ENCODE peak calls at places on chromosomes 16 and 17, in five cellular contexts. One of them, this sample, is unnamed.
A peak's percentile ranks its signal among the peaks of the same experiment; 100 is the strongest.

GRCh38 chr16:53672461-53672860 is 31.2 kb downstream of the RPGRIP1L start:
- DNase-seq in WTC11: no peak
- DNase-seq in K562: no peak
- DNase-seq in A549: no peak
- DNase-seq in endothelial cell of umbilical vein: no peak
- DNase-seq in this sample: no peak

GRCh38 chr17:9291912-9292562 is 270.7 kb downstream of the NTN1 start:
- DNase-seq in endothelial cell of umbilical vein: peak; percentile 41
- DNase-seq in A549: peak; percentile 28
- DNase-seq in K562: peak; percentile 20
- DNase-seq in WTC11: peak; percentile 49
- DNase-seq in this sample: peak; percentile 35

GRCh38 chr16:23832882-23833281 is 2.9 kb upstream of the PRKCB start:
- DNase-seq in K562: no peak
- DNase-seq in A549: no peak
- DNase-seq in WTC11: no peak
- DNase-seq in endothelial cell of umbilical vein: no peak
- DNase-seq in this sample: no peak

GRCh38 chr17:44004761-44005526 is 522 bp downstream of the NAGS start:
- DNase-seq in WTC11: peak; percentile 44
- DNase-seq in A549: no peak
- DNase-seq in endothelial cell of umbilical vein: no peak
- DNase-seq in K562: no peak
- DNase-seq in this sample: no peak

GRCh38 chr16:28473714-28474265 is 1.7 kb upstream of the NPIPB7 start:
- DNase-seq in K562: no peak
- DNase-seq in WTC11: no peak
- DNase-seq in endothelial cell of umbilical vein: no peak
- DNase-seq in A549: no peak
- DNase-seq in this sample: no peak

GRCh38 chr17:44767493-44767892 is 8.7 kb downstream of the ADAM11 start:
- DNase-seq in WTC11: no peak
- DNase-seq in A549: no peak
- DNase-seq in K562: no peak
- DNase-seq in endothelial cell of umbilical vein: no peak
- DNase-seq in this sample: peak; percentile 86

GRCh38 chr17:30234954-30235353 is 543 bp downstream of the SLC6A4 start:
- DNase-seq in K562: no peak
- DNase-seq in A549: no peak
- DNase-seq in WTC11: no peak
- DNase-seq in endothelial cell of umbilical vein: no peak
- DNase-seq in this sample: no peak

GRCh38 chr17:30316736-30317135 is 17.1 kb downstream of the TMIGD1 start:
- DNase-seq in endothelial cell of umbilical vein: no peak
- DNase-seq in WTC11: no peak
- DNase-seq in A549: no peak
- DNase-seq in K562: no peak
- DNase-seq in this sample: peak; percentile 60

GRCh38 chr17:81607431-81607830 is 29.5 kb downstream of the NPLOC4 start:
- DNase-seq in endothelial cell of umbilical vein: no peak
- DNase-seq in WTC11: no peak
- DNase-seq in K562: no peak
- DNase-seq in A549: no peak
- DNase-seq in this sample: no peak

GRCh38 chr16:62638964-62639861 is 603.0 kb upstream of the CDH8 start:
- DNase-seq in WTC11: no peak
- DNase-seq in A549: no peak
- DNase-seq in endothelial cell of umbilical vein: no peak
- DNase-seq in K562: no peak
- DNase-seq in this sample: no peak

GRCh38 chr17:8289103-8289397 is 580 bp downstream of the RANGRF start:
- DNase-seq in WTC11: peak; percentile 82
- DNase-seq in K562: no peak
- DNase-seq in endothelial cell of umbilical vein: no peak
- DNase-seq in A549: no peak
- DNase-seq in this sample: no peak

GRCh38 chr16:47568355-47568754 is 107.2 kb downstream of the PHKB start:
- DNase-seq in endothelial cell of umbilical vein: no peak
- DNase-seq in WTC11: no peak
- DNase-seq in K562: no peak
- DNase-seq in A549: no peak
- DNase-seq in this sample: no peak

GRCh38 chr17:10216213-10216982 is 18.0 kb upstream of the GAS7 start:
- DNase-seq in endothelial cell of umbilical vein: no peak
- DNase-seq in A549: no peak
- DNase-seq in WTC11: peak; percentile 41
- DNase-seq in K562: no peak
- DNase-seq in this sample: no peak

GRCh38 chr16:81996664-81997529 is 14.4 kb downstream of the SDR42E1 start:
- DNase-seq in K562: peak; percentile 41
- DNase-seq in endothelial cell of umbilical vein: peak; percentile 90
- DNase-seq in A549: peak; percentile 58
- DNase-seq in WTC11: no peak
- DNase-seq in this sample: peak; percentile 44

GRCh38 chr17:64615025-64615677 is 47.0 kb downstream of the SMURF2 start:
- DNase-seq in WTC11: no peak
- DNase-seq in A549: no peak
- DNase-seq in K562: no peak
- DNase-seq in endothelial cell of umbilical vein: peak; percentile 59
- DNase-seq in this sample: no peak

GRCh38 chr16:9911989-9912388 is 270.2 kb downstream of the GRIN2A start:
- DNase-seq in K562: no peak
- DNase-seq in endothelial cell of umbilical vein: no peak
- DNase-seq in WTC11: no peak
- DNase-seq in A549: no peak
- DNase-seq in this sample: no peak

GRCh38 chr16:47983999-47984580 is 171.7 kb downstream of the ABCC12 start:
- DNase-seq in A549: no peak
- DNase-seq in K562: no peak
- DNase-seq in endothelial cell of umbilical vein: no peak
- DNase-seq in WTC11: no peak
- DNase-seq in this sample: no peak

GRCh38 chr17:74493381-74493833 is 27.0 kb downstream of the CD300A start:
- DNase-seq in endothelial cell of umbilical vein: peak; percentile 38
- DNase-seq in WTC11: peak; percentile 88
- DNase-seq in A549: peak; percentile 75
- DNase-seq in K562: peak; percentile 65
- DNase-seq in this sample: peak; percentile 75

GRCh38 chr16:72109966-72110530 is 16.4 kb downstream of the DHX38 start:
- DNase-seq in A549: no peak
- DNase-seq in WTC11: no peak
- DNase-seq in K562: no peak
- DNase-seq in endothelial cell of umbilical vein: no peak
- DNase-seq in this sample: no peak

GRCh38 chr17:35022536-35023063 is 40.9 kb downstream of the RFFL start:
- DNase-seq in endothelial cell of umbilical vein: peak; percentile 95
- DNase-seq in K562: no peak
- DNase-seq in WTC11: no peak
- DNase-seq in A549: peak; percentile 82
- DNase-seq in this sample: peak; percentile 86

GRCh38 chr17:28151001-28151400 is 108.5 kb downstream of the NLK start:
- DNase-seq in A549: no peak
- DNase-seq in WTC11: no peak
- DNase-seq in endothelial cell of umbilical vein: no peak
- DNase-seq in K562: no peak
- DNase-seq in this sample: no peak

GRCh38 chr16:17370233-17371013 is 100.3 kb downstream of the XYLT1 start:
- DNase-seq in endothelial cell of umbilical vein: no peak
- DNase-seq in A549: no peak
- DNase-seq in WTC11: no peak
- DNase-seq in K562: no peak
- DNase-seq in this sample: peak; percentile 80

GRCh38 chr16:78675312-78675711 is 575.9 kb downstream of the WWOX start:
- DNase-seq in endothelial cell of umbilical vein: no peak
- DNase-seq in A549: peak; percentile 9
- DNase-seq in K562: no peak
- DNase-seq in WTC11: no peak
- DNase-seq in this sample: no peak

GRCh38 chr17:68301438-68301959 is 10.2 kb downstream of the ARSG start:
- DNase-seq in K562: no peak
- DNase-seq in endothelial cell of umbilical vein: no peak
- DNase-seq in WTC11: peak; percentile 22
- DNase-seq in A549: no peak
- DNase-seq in this sample: no peak

DNA sequence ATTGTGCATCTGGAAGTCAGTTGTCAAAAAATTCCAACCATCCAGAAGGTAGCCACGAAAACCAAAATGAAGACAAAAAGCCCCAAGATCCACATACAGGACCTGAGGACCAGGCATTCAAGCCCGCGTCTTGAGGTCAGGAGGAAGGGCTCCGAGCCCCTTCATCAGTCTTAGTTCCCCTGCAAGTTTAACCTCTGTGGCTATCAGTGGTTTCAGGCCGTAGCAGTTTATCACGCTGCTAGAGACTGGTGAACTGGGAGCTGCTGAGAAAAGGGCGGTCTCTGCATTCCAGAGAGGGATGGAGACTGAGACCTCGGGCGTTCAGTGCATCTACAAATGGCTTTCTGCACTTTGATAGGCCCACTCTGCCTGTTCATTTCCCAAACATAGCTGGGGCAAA is 70.6 kb downstream of the IRF8 start:
- DNase-seq in K562: no peak
- DNase-seq in A549: no peak
- DNase-seq in endothelial cell of umbilical vein: no peak
- DNase-seq in WTC11: no peak
- DNase-seq in this sample: no peak
- TF ChIP-seq MAX in K562: no peak
- TF ChIP-seq MAX in A549: no peak
- TF ChIP-seq MAX in endothelial cell of umbilical vein: no peak
- TF ChIP-seq MAX in WTC11: no peak
- TF ChIP-seq MAX in this sample: no peak

DNA sequence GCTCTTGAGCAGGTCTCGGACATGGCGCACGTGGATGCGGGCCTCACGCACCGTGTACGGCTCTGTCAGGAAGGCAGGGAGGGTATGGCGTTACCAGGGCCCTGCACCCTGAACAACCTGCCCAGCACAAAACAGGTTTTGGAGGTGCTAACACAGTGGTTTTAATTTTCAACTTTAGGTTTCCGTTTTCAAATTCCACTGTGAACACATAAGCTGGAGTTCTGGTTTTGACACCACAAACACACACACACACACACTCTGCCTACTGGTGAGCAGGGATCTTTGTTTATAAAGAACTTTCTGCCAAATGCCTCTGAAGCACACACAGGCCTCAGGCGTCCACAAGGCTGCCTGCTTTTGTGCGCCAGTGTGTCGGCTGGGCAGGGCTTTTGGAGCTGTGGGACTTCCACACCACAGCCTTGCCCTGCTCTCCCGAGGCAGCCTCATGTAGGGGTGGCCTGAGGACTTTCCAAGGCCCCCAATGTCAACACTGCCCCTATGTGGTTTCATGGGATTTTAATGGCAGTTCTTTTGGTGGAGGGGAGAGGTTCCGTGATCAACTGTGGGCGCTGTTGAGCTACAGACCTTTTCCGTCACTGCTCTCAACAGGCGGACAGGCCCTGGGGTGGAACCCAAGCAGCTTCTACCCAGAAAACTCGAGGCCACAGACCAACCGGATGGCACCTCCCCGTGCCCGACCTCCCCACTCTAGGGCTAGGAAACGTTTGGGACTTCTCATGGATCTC is 9.4 kb downstream of the CLUH start:
- DNase-seq in endothelial cell of umbilical vein: no peak
- DNase-seq in A549: no peak
- DNase-seq in WTC11: peak; percentile 20
- DNase-seq in K562: no peak
- DNase-seq in this sample: no peak
- TF ChIP-seq CTCF in endothelial cell of umbilical vein: no peak
- TF ChIP-seq CTCF in A549: no peak
- TF ChIP-seq CTCF in WTC11: no peak
- TF ChIP-seq CTCF in K562: peak; percentile 33
- TF ChIP-seq CTCF in this sample: no peak

DNA sequence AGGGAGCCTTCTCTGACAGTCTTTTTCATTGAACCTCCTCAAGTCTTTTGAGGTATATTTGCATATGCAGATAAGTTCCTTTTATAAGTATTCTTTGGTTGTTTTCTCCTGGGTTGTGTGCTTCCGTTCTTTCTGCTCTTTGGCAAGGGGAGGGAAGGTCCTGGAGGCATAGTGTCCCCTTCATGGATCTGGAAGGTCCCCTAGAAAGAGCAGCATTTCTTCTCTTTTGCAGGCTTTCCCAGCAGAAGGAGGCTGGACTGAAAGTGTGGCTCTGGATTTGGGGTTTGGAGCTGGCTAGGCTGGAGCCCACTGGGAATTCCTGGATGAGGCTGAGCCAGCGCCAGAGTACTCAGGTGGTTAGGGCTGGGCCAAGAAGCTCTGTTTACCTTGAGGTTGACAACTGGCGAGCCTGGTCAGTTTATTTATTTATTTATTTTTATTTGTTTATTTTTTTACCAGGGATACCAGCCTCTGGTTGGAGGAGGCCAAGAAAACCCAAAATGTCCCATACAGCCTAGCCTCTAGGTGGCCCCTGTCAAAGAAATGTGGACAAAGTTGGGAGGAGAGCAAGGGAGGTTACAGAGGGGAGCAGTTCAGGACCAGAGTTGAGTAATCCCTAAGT is 5.4 kb upstream of the TOP2A start:
- DNase-seq in WTC11: peak; percentile 67
- DNase-seq in A549: peak; percentile 64
- DNase-seq in endothelial cell of umbilical vein: no peak
- DNase-seq in K562: peak; percentile 55
- DNase-seq in this sample: peak; percentile 40
- TF ChIP-seq MAX in WTC11: no peak
- TF ChIP-seq MAX in A549: no peak
- TF ChIP-seq MAX in endothelial cell of umbilical vein: no peak
- TF ChIP-seq MAX in K562: no peak
- TF ChIP-seq MAX in this sample: no peak

DNA sequence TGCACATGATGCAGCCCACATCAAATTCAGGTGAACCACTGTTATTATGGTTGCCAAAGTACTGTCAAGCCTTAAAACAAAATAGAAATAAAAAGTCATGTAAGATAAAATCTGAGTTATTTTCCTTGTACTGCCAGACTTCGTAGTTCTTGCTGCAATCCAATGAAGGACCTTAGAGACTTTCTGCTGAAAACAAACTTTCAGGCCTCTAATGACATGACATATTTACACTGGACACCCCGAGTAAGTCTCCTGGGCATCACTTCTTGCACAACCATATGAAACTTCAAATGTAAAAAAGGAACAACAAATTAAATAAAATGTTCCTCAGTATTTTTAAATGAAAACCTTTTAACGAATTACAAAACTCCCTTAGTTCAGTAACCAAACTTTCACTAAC is 66.7 kb downstream of the TOX3 start:
- DNase-seq in endothelial cell of umbilical vein: no peak
- DNase-seq in WTC11: no peak
- DNase-seq in K562: no peak
- DNase-seq in A549: no peak
- DNase-seq in this sample: no peak
- TF ChIP-seq CTCF in endothelial cell of umbilical vein: no peak
- TF ChIP-seq CTCF in WTC11: no peak
- TF ChIP-seq CTCF in K562: no peak
- TF ChIP-seq CTCF in A549: no peak
- TF ChIP-seq CTCF in this sample: no peak

GRCh38 chr16:13864689-13865088 is 55.3 kb upstream of the ERCC4 start:
- DNase-seq in K562: no peak
- DNase-seq in WTC11: no peak
- DNase-seq in endothelial cell of umbilical vein: no peak
- DNase-seq in A549: no peak
- DNase-seq in this sample: peak; percentile 28

GRCh38 chr16:13863075-13863765 is 56.7 kb upstream of the ERCC4 start:
- DNase-seq in K562: no peak
- DNase-seq in WTC11: no peak
- DNase-seq in endothelial cell of umbilical vein: no peak
- DNase-seq in A549: no peak
- DNase-seq in this sample: no peak

GRCh38 chr16:13866073-13866472 is 53.9 kb upstream of the ERCC4 start:
- DNase-seq in WTC11: peak; percentile 85
- DNase-seq in K562: peak; percentile 70
- DNase-seq in endothelial cell of umbilical vein: peak; percentile 73
- DNase-seq in A549: peak; percentile 84
- DNase-seq in this sample: peak; percentile 69
- TF ChIP-seq MAX in WTC11: peak; percentile 55
- TF ChIP-seq MAX in K562: no peak
- TF ChIP-seq MAX in endothelial cell of umbilical vein: no peak
- TF ChIP-seq MAX in A549: peak; percentile 38
- TF ChIP-seq MAX in this sample: no peak

This sample was measured in NB4.